ENCODE peak calls at places on chromosomes 11 and 22, in eight cellular contexts. One of them, this sample, is unnamed.

GRCh38 chr11:88484873-88485621 is 147.5 kb upstream of the CTSC start:
- DNase-seq in neural progenitor cell: peak
- DNase-seq in testis: peak
- DNase-seq in kidney: peak
- DNase-seq in Caco-2: peak
- DNase-seq in thyroid gland: no peak
- DNase-seq in A549: peak
- DNase-seq in heart left ventricle: no peak
- DNase-seq in this sample: no peak

GRCh38 chr11:10654211-10655150 is 39.1 kb downstream of the IRAG1 start:
- DNase-seq in neural progenitor cell: peak
- DNase-seq in testis: no peak
- DNase-seq in kidney: no peak
- DNase-seq in Caco-2: no peak
- DNase-seq in thyroid gland: no peak
- DNase-seq in A549: peak
- DNase-seq in heart left ventricle: no peak
- DNase-seq in this sample: no peak

GRCh38 chr22:46480396-46480795 is 57.0 kb downstream of the CELSR1 start:
- DNase-seq in neural progenitor cell: no peak
- DNase-seq in testis: no peak
- DNase-seq in kidney: no peak
- DNase-seq in Caco-2: no peak
- DNase-seq in thyroid gland: no peak
- DNase-seq in A549: no peak
- DNase-seq in heart left ventricle: no peak
- DNase-seq in this sample: no peak

GRCh38 chr11:72712168-72712721 is 38.0 kb upstream of the PDE2A start:
- DNase-seq in neural progenitor cell: peak
- DNase-seq in testis: peak
- DNase-seq in kidney: peak
- DNase-seq in Caco-2: no peak
- DNase-seq in thyroid gland: peak
- DNase-seq in A549: no peak
- DNase-seq in heart left ventricle: peak
- DNase-seq in this sample: no peak

GRCh38 chr11:11894486-11894885 is 52.7 kb downstream of the USP47 start:
- DNase-seq in neural progenitor cell: no peak
- DNase-seq in testis: no peak
- DNase-seq in kidney: no peak
- DNase-seq in Caco-2: no peak
- DNase-seq in thyroid gland: no peak
- DNase-seq in A549: no peak
- DNase-seq in heart left ventricle: no peak
- DNase-seq in this sample: no peak

GRCh38 chr11:45844822-45845573 is 2.3 kb upstream of the CRY2 start:
- DNase-seq in neural progenitor cell: no peak
- DNase-seq in testis: no peak
- DNase-seq in kidney: no peak
- DNase-seq in Caco-2: no peak
- DNase-seq in thyroid gland: no peak
- DNase-seq in A549: no peak
- DNase-seq in heart left ventricle: no peak
- DNase-seq in this sample: no peak

GRCh38 chr11:84722583-84723108 is 904.5 kb downstream of the DLG2 start:
- DNase-seq in neural progenitor cell: peak
- DNase-seq in testis: no peak
- DNase-seq in kidney: no peak
- DNase-seq in Caco-2: no peak
- DNase-seq in thyroid gland: no peak
- DNase-seq in A549: peak
- DNase-seq in heart left ventricle: no peak
- DNase-seq in this sample: no peak

GRCh38 chr11:93543292-93543977 is at the start of gene SMCO4:
- DNase-seq in neural progenitor cell: peak
- DNase-seq in testis: peak
- DNase-seq in kidney: peak
- DNase-seq in Caco-2: peak
- DNase-seq in thyroid gland: peak
- DNase-seq in A549: peak
- DNase-seq in heart left ventricle: peak
- DNase-seq in this sample: no peak

GRCh38 chr11:8196749-8197148 is 27.9 kb upstream of the RIC3 start:
- DNase-seq in neural progenitor cell: no peak
- DNase-seq in testis: no peak
- DNase-seq in kidney: no peak
- DNase-seq in Caco-2: no peak
- DNase-seq in thyroid gland: no peak
- DNase-seq in A549: no peak
- DNase-seq in heart left ventricle: no peak
- DNase-seq in this sample: no peak

GRCh38 chr11:95910638-95911368 is 13.1 kb downstream of the MTMR2 start:
- DNase-seq in neural progenitor cell: no peak
- DNase-seq in testis: no peak
- DNase-seq in kidney: no peak
- DNase-seq in Caco-2: no peak
- DNase-seq in thyroid gland: no peak
- DNase-seq in A549: no peak
- DNase-seq in heart left ventricle: no peak
- DNase-seq in this sample: no peak

GRCh38 chr11:11865449-11865848 is 23.7 kb downstream of the USP47 start:
- DNase-seq in neural progenitor cell: no peak
- DNase-seq in testis: no peak
- DNase-seq in kidney: no peak
- DNase-seq in Caco-2: no peak
- DNase-seq in thyroid gland: no peak
- DNase-seq in A549: no peak
- DNase-seq in heart left ventricle: no peak
- DNase-seq in this sample: no peak

GRCh38 chr11:57316017-57316416 is 8.7 kb downstream of the TNKS1BP1 start:
- DNase-seq in neural progenitor cell: no peak
- DNase-seq in testis: no peak
- DNase-seq in kidney: peak
- DNase-seq in Caco-2: no peak
- DNase-seq in thyroid gland: peak
- DNase-seq in A549: no peak
- DNase-seq in heart left ventricle: no peak
- DNase-seq in this sample: no peak

GRCh38 chr11:93517041-93517440 is 26.1 kb downstream of the SMCO4 start:
- DNase-seq in neural progenitor cell: peak
- DNase-seq in testis: no peak
- DNase-seq in kidney: no peak
- DNase-seq in Caco-2: no peak
- DNase-seq in thyroid gland: no peak
- DNase-seq in A549: no peak
- DNase-seq in heart left ventricle: no peak
- DNase-seq in this sample: no peak

GRCh38 chr11:63813563-63814382 is 517 bp downstream of the SPINDOC start:
- DNase-seq in neural progenitor cell: peak
- DNase-seq in testis: peak
- DNase-seq in kidney: peak
- DNase-seq in Caco-2: peak
- DNase-seq in thyroid gland: peak
- DNase-seq in A549: peak
- DNase-seq in heart left ventricle: peak
- DNase-seq in this sample: no peak

GRCh38 chr22:49405590-49405989 is 422.1 kb downstream of the BRD1 start:
- DNase-seq in neural progenitor cell: no peak
- DNase-seq in testis: peak
- DNase-seq in kidney: no peak
- DNase-seq in Caco-2: no peak
- DNase-seq in thyroid gland: no peak
- DNase-seq in A549: no peak
- DNase-seq in heart left ventricle: no peak
- DNase-seq in this sample: no peak

GRCh38 chr22:43263645-43264514 is 76.9 kb upstream of the TTLL12 start:
- DNase-seq in neural progenitor cell: no peak
- DNase-seq in testis: peak
- DNase-seq in kidney: peak
- DNase-seq in Caco-2: no peak
- DNase-seq in thyroid gland: peak
- DNase-seq in A549: no peak
- DNase-seq in heart left ventricle: peak
- DNase-seq in this sample: peak

GRCh38 chr11:32751381-32751780 is 43.1 kb downstream of the CCDC73 start:
- DNase-seq in neural progenitor cell: no peak
- DNase-seq in testis: no peak
- DNase-seq in kidney: no peak
- DNase-seq in Caco-2: no peak
- DNase-seq in thyroid gland: no peak
- DNase-seq in A549: no peak
- DNase-seq in heart left ventricle: no peak
- DNase-seq in this sample: no peak
- TF ChIP-seq CTCF in neural progenitor cell: no peak
- TF ChIP-seq CTCF in testis: no peak
- TF ChIP-seq CTCF in kidney: no peak
- TF ChIP-seq CTCF in Caco-2: no peak
- TF ChIP-seq CTCF in thyroid gland: no peak
- TF ChIP-seq CTCF in A549: no peak
- TF ChIP-seq CTCF in heart left ventricle: no peak
- TF ChIP-seq CTCF in this sample: no peak

GRCh38 chr11:40825435-40825834 is 634.0 kb downstream of the LRRC4C start:
- DNase-seq in neural progenitor cell: no peak
- DNase-seq in testis: no peak
- DNase-seq in kidney: no peak
- DNase-seq in Caco-2: no peak
- DNase-seq in thyroid gland: no peak
- DNase-seq in A549: no peak
- DNase-seq in heart left ventricle: no peak
- DNase-seq in this sample: no peak
- TF ChIP-seq CTCF in neural progenitor cell: no peak
- TF ChIP-seq CTCF in testis: no peak
- TF ChIP-seq CTCF in kidney: no peak
- TF ChIP-seq CTCF in Caco-2: no peak
- TF ChIP-seq CTCF in thyroid gland: no peak
- TF ChIP-seq CTCF in A549: no peak
- TF ChIP-seq CTCF in heart left ventricle: no peak
- TF ChIP-seq CTCF in this sample: no peak

GRCh38 chr22:50625568-50626313 is 2.2 kb downstream of the ARSA start:
- DNase-seq in neural progenitor cell: peak
- DNase-seq in testis: peak
- DNase-seq in kidney: peak
- DNase-seq in Caco-2: no peak
- DNase-seq in thyroid gland: no peak
- DNase-seq in A549: peak
- DNase-seq in heart left ventricle: no peak
- DNase-seq in this sample: no peak
- TF ChIP-seq CTCF in neural progenitor cell: peak
- TF ChIP-seq CTCF in testis: no peak
- TF ChIP-seq CTCF in kidney: no peak
- TF ChIP-seq CTCF in Caco-2: no peak
- TF ChIP-seq CTCF in thyroid gland: no peak
- TF ChIP-seq CTCF in A549: no peak
- TF ChIP-seq CTCF in heart left ventricle: no peak
- TF ChIP-seq CTCF in this sample: peak

GRCh38 chr11:15127341-15127740 is 12.6 kb downstream of the INSC start:
- DNase-seq in neural progenitor cell: no peak
- DNase-seq in testis: no peak
- DNase-seq in kidney: no peak
- DNase-seq in Caco-2: no peak
- DNase-seq in thyroid gland: no peak
- DNase-seq in A549: no peak
- DNase-seq in heart left ventricle: no peak
- DNase-seq in this sample: peak

GRCh38 chr11:15123849-15124248 is 9.1 kb downstream of the INSC start:
- DNase-seq in neural progenitor cell: no peak
- DNase-seq in testis: no peak
- DNase-seq in kidney: no peak
- DNase-seq in Caco-2: no peak
- DNase-seq in thyroid gland: no peak
- DNase-seq in A549: no peak
- DNase-seq in heart left ventricle: no peak
- DNase-seq in this sample: no peak

GRCh38 chr11:15124528-15124927 is 9.8 kb downstream of the INSC start:
- DNase-seq in neural progenitor cell: peak
- DNase-seq in testis: no peak
- DNase-seq in kidney: no peak
- DNase-seq in Caco-2: no peak
- DNase-seq in thyroid gland: no peak
- DNase-seq in A549: no peak
- DNase-seq in heart left ventricle: no peak
- DNase-seq in this sample: no peak

GRCh38 chr11:15128621-15129020 is 13.9 kb downstream of the INSC start:
- DNase-seq in neural progenitor cell: no peak
- DNase-seq in testis: no peak
- DNase-seq in kidney: no peak
- DNase-seq in Caco-2: no peak
- DNase-seq in thyroid gland: no peak
- DNase-seq in A549: no peak
- DNase-seq in heart left ventricle: no peak
- DNase-seq in this sample: no peak
- TF ChIP-seq CTCF in neural progenitor cell: no peak
- TF ChIP-seq CTCF in testis: no peak
- TF ChIP-seq CTCF in kidney: no peak
- TF ChIP-seq CTCF in Caco-2: no peak
- TF ChIP-seq CTCF in thyroid gland: no peak
- TF ChIP-seq CTCF in A549: no peak
- TF ChIP-seq CTCF in heart left ventricle: no peak
- TF ChIP-seq CTCF in this sample: no peak

DNA sequence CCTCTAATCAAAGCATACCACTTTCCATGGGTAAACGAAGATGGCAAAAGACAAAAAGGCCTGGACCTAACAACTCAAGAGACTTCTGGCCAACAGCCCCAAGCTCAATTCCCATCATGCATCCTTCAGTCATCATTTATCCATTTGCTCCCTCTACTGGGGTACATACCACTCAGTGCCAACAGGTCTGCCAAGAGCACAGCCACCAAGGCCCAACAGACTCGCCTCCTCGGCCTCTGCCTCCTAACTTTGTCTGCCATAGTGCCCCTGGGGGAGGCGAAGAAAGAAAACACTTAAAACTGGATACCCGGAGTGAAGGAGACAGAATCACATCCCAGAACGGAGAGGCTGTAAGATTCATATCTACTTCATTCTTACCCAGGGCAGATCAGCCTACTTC is 1.1 kb downstream of the HYOU1 start:
- DNase-seq in neural progenitor cell: peak
- DNase-seq in testis: no peak
- DNase-seq in kidney: no peak
- DNase-seq in Caco-2: no peak
- DNase-seq in thyroid gland: no peak
- DNase-seq in A549: peak
- DNase-seq in heart left ventricle: no peak
- DNase-seq in this sample: no peak
- TF ChIP-seq CTCF in neural progenitor cell: no peak
- TF ChIP-seq CTCF in testis: no peak
- TF ChIP-seq CTCF in kidney: no peak
- TF ChIP-seq CTCF in Caco-2: no peak
- TF ChIP-seq CTCF in thyroid gland: no peak
- TF ChIP-seq CTCF in A549: peak
- TF ChIP-seq CTCF in heart left ventricle: no peak
- TF ChIP-seq CTCF in this sample: peak

DNA sequence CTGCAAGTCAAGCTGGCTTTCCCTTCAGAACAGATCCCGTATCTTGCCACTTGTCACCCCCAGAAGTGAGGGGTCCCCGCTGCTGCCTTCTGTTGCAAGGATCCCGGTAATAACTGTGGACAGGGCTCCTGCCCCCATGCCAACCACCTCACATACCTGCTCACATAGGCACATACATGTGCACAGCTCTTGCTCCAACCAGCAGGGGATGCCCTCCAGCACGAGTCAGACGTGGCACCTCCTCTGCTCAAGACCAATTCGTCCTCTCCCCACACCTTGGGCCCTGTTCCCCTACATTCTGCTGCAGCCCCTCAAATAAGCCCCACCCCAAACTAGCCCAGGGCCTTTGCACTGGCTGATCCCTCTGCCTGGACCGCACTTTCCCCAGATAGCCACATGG is 163.3 kb downstream of the CRYBB2 start:
- DNase-seq in neural progenitor cell: no peak
- DNase-seq in testis: no peak
- DNase-seq in kidney: no peak
- DNase-seq in Caco-2: no peak
- DNase-seq in thyroid gland: no peak
- DNase-seq in A549: no peak
- DNase-seq in heart left ventricle: no peak
- DNase-seq in this sample: no peak
- TF ChIP-seq CTCF in neural progenitor cell: no peak
- TF ChIP-seq CTCF in testis: no peak
- TF ChIP-seq CTCF in kidney: no peak
- TF ChIP-seq CTCF in Caco-2: no peak
- TF ChIP-seq CTCF in thyroid gland: peak
- TF ChIP-seq CTCF in A549: no peak
- TF ChIP-seq CTCF in heart left ventricle: no peak
- TF ChIP-seq CTCF in this sample: peak